ENCODE peak calls at places on chromosomes 3 and 15, in six cellular contexts. I, P, E, V, S and U are unnamed samples.

GRCh38 chr3:183427206-183428139 is 946 bp downstream of the MCF2L2 start:
- DNase-seq in I (no peak), P (no peak), E (no peak), V (no peak), S (no peak), U (no peak)

GRCh38 chr3:183123891-183124290 is 24.6 kb upstream of the MCCC1 start:
- DNase-seq in I (no peak), P (no peak), E (no peak), V (no peak), S (no peak), U (no peak)

GRCh38 chr3:53693441-53693840 is 152.8 kb downstream of the CHDH start:
- DNase-seq in I (no peak), P (no peak), E (no peak), V (no peak), S (no peak), U (no peak)

GRCh38 chr15:34154725-34155204 is 52.9 kb downstream of the PGBD4 start:
- DNase-seq in I (no peak), P (no peak), E (no peak), V (no peak), S (no peak), U (no peak)

GRCh38 chr15:32033186-32033890 is 3.0 kb downstream of the CHRNA7 start:
- DNase-seq in I (no peak), P (no peak), E (peak; percentile 11), V (no peak), S (no peak), U (no peak)

GRCh38 chr3:168616901-168617300 is 521.2 kb upstream of the GOLIM4 start:
- DNase-seq in I (no peak), P (no peak), E (no peak), V (no peak), S (no peak), U (no peak)

GRCh38 chr15:91855241-91855640 is 1.7 kb downstream of the SLCO3A1 start:
- DNase-seq in I (no peak), P (no peak), E (no peak), V (no peak), S (no peak), U (no peak)

GRCh38 chr15:99143230-99143629 is 38.4 kb downstream of the SYNM start:
- DNase-seq in I (no peak), P (no peak), E (no peak), V (no peak), S (no peak), U (no peak)

GRCh38 chr3:168622795-168623194 is 527.1 kb upstream of the GOLIM4 start:
- DNase-seq in I (no peak), P (no peak), E (no peak), V (no peak), S (no peak), U (no peak)

GRCh38 chr3:130787422-130788068 is 40.9 kb upstream of the PIK3R4 start:
- DNase-seq in I (no peak), P (no peak), E (no peak), V (no peak), S (no peak), U (no peak)

DNA sequence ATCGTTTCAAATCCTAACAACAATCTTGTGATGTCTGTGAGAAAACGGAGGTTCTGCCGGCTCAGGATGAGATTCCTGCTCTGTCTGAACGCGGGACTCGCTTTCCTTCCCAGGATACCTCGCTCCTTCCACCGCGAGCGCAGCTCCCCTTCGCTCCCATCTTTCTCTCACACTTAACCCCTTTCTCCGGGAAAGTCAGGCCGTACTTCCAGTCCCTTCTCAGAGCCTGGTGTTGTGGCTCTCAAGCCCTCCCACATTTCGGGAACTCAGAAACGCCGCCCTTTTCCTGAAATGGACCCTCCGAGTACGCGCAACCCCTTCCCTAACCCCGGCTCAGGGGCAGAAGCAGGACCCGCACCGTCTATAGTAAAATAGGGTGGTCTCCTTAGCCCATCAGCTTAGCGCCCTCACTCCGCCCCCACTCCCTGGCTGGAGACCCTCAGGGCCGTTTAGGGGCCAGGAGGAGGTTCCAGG is 377 bp upstream of the FEM1B start:
- DNase-seq in I (no peak), P (no peak), E (peak; percentile 46), V (peak; percentile 42), S (peak; percentile 59), U (no peak)
- TF ChIP-seq POLR2A in I (peak; percentile 58), P (no peak), E (no peak), V (no peak), S (peak; percentile 2), U (no peak)

DNA sequence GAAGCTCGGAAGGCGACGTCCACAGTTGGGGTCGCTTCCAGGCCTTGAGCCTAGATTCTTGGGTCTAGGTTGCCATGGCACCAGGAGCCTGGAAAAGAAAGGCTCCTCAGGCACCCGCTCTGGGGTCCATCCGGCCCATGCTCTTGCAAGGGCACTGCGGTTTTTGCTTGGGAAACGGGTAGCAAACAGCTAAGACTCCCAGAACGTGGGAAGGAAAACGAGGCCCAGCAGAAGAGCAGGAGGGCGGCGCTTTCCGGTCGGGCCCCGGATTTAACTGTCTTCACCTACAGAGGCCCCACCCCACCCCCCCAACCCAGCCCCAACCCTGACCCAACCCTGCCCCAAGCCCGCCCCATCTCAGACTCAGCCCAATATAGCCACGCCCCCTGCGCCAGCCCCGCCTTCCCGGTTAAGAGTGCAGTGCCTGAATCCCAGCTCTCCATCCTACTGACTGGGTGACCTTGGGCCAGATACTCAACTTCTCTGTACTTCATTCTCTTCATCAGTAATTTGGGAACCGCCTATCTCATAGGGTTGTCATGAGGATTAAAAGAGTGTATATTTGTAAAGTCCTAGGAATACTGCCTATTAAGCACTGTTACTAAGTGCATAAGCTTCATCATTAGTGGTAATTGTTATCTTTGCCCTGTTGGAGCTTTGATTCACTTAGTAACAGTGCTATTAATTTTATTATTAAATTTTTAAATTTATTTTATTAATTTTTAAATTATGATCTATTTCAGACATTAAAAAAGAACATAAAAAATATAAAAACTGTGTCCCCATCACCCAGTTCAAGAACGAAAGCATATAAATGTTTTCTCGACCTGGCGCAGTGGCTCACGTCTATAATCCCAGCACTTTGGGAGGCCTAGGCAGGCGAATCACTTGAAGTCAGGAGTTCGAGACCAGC is 28.4 kb upstream of the SMAD6 start:
- DNase-seq in I (no peak), P (no peak), E (peak; percentile 87), V (no peak), S (peak; percentile 32), U (no peak)
- TF ChIP-seq POLR2A in I (no peak), P (no peak), E (no peak), V (no peak), S (no peak), U (no peak)

GRCh38 chr3:157436583-157437300 is at the start of gene PTX3:
- DNase-seq in I (peak; percentile 20), P (no peak), E (no peak), V (peak; percentile 34), S (peak; percentile 35), U (peak; percentile 6)
- TF ChIP-seq POLR2A in I (no peak), P (no peak), E (peak; percentile 14), V (no peak), S (no peak), U (no peak)

DNA sequence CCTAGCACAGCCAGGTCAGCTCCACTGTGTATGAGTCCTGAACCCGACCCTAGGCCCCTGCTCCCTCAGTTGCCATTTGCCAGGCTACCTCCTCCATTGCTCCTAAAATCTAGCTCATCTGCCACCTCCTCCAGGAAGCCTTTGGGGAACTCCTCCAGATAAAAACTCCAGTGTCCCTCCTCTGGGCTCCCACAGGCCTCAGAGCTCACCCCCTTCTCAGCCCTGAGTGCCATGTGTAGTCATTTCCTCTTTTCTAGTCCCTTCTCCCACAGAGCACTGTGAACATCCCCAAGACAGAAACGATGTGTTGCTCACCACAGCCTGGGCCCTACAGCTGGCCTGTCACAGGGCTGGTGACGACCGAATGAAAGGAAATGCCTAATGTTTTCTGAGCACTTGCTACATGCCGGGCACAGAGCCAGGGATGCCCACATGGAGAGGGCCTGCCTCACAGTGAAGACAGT is 61.0 kb downstream of the IQSEC1 start:
- DNase-seq in I (peak; percentile 56), P (peak; percentile 84), E (peak; percentile 80), V (peak; percentile 81), S (peak; percentile 88), U (no peak)
- TF ChIP-seq POLR2A in I (no peak), P (no peak), E (no peak), V (no peak), S (no peak), U (no peak)

GRCh38 chr3:143972495-143973351 is 1.1 kb downstream of the DIPK2A start:
- DNase-seq in I (peak; percentile 69), P (peak; percentile 53), E (peak; percentile 75), V (peak; percentile 79), S (peak; percentile 71), U (peak; percentile 38)
- TF ChIP-seq POLR2A in I (no peak), P (peak; percentile 62), E (no peak), V (no peak), S (no peak), U (no peak)